ENCODE peak calls at places on chromosomes 12 and 14, in seven cellular contexts. L, S, A, P, C, H and B are unnamed samples.
A peak's percentile ranks its signal among the peaks of the same experiment; 100 is the strongest.

GRCh38 chr12:8664228-8664963 is 1.8 kb upstream of the MFAP5 start:
- DNase-seq in L (no peak), S (no peak), A (no peak), P (no peak), C (no peak), H (no peak), B (no peak)

GRCh38 chr12:53066594-53066978 is 12.6 kb downstream of the SPRYD3 start:
- DNase-seq in L (no peak), S (no peak), A (no peak), P (no peak), C (no peak), H (peak; percentile 83), B (no peak)

GRCh38 chr14:54207991-54208520 is 188.8 kb upstream of the CDKN3 start:
- DNase-seq in L (no peak), S (no peak), A (no peak), P (no peak), C (no peak), H (no peak), B (no peak)

GRCh38 chr12:76738824-76739579 is 24.9 kb upstream of the ZDHHC17 start:
- DNase-seq in L (peak; percentile 56), S (no peak), A (no peak), P (peak; percentile 48), C (no peak), H (no peak), B (no peak)

GRCh38 chr12:98253207-98253606 is 262.2 kb upstream of the TMPO start:
- DNase-seq in L (no peak), S (no peak), A (no peak), P (no peak), C (no peak), H (no peak), B (no peak)

GRCh38 chr12:6647083-6647604 is at the start of gene ACRBP:
- DNase-seq in L (peak; percentile 64), S (peak; percentile 34), A (peak; percentile 50), P (peak; percentile 86), C (no peak), H (peak; percentile 79), B (peak; percentile 14)

GRCh38 chr12:65673291-65673690 is 151.0 kb upstream of the HMGA2 start:
- DNase-seq in L (no peak), S (no peak), A (no peak), P (no peak), C (no peak), H (no peak), B (no peak)

GRCh38 chr12:124217508-124217981 is 77.3 kb upstream of the RFLNA start:
- DNase-seq in L (no peak), S (no peak), A (peak; percentile 35), P (no peak), C (no peak), H (no peak), B (no peak)

GRCh38 chr12:47097276-47097896 is 17.6 kb upstream of the AMIGO2 start:
- DNase-seq in L (no peak), S (peak; percentile 59), A (no peak), P (no peak), C (no peak), H (no peak), B (peak; percentile 62)

GRCh38 chr14:74649673-74650072 is 37.6 kb upstream of the LTBP2 start:
- DNase-seq in L (no peak), S (no peak), A (no peak), P (no peak), C (no peak), H (peak; percentile 20), B (no peak)

GRCh38 chr14:47442206-47442605 is 233.2 kb downstream of the MDGA2 start:
- DNase-seq in L (peak; percentile 93), S (peak; percentile 89), A (peak; percentile 21), P (peak; percentile 80), C (peak; percentile 59), H (no peak), B (no peak)

GRCh38 chr12:65640489-65640901 is 183.8 kb upstream of the HMGA2 start:
- DNase-seq in L (no peak), S (peak; percentile 60), A (no peak), P (no peak), C (no peak), H (no peak), B (peak; percentile 64)

GRCh38 chr14:49280566-49280965 is 305.6 kb downstream of the RPS29 start:
- DNase-seq in L (no peak), S (peak; percentile 74), A (no peak), P (no peak), C (no peak), H (no peak), B (no peak)

GRCh38 chr14:70186826-70187483 is 1.8 kb downstream of the SLC8A3 start:
- DNase-seq in L (no peak), S (no peak), A (no peak), P (peak; percentile 59), C (no peak), H (no peak), B (no peak)

GRCh38 chr12:2289525-2289924 is 236.7 kb downstream of the CACNA1C start:
- DNase-seq in L (no peak), S (no peak), A (no peak), P (no peak), C (no peak), H (no peak), B (no peak)

GRCh38 chr12:57147641-57147944 is 174 bp upstream of the LRP1-AS start:
- DNase-seq in L (peak; percentile 47), S (peak; percentile 68), A (no peak), P (no peak), C (no peak), H (no peak), B (peak; percentile 74)

GRCh38 chr12:27176765-27177164 is 67.3 kb upstream of the STK38L start:
- DNase-seq in L (no peak), S (peak; percentile 66), A (no peak), P (no peak), C (no peak), H (peak; percentile 35), B (peak; percentile 80)

DNA sequence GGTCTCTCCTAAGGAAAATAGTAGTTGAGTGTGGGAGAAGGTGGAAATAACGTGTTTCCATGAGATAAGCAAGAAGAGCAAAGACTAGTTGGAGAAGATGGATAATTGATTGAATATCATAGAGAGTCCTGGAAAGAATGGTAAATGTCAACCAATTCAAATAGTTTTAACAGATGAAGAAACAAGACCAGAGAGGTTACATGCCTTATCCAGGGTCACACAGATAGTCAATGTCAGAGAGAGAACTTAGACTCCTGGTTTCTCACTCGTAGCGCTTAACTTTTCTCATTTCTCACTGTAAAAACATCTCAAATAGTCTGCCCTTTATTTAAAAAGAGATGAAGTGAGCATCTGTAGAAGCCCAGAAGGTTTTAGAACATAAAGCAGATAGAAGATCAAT is 89.5 kb upstream of the ETV6 start:
- DNase-seq in L (no peak), S (no peak), A (no peak), P (no peak), C (no peak), H (no peak), B (no peak)
- H4K8ac ChIP-seq in L (no peak overlapping the region), S (no peak overlapping the region), A (no peak overlapping the region), P (no peak overlapping the region), C (no peak overlapping the region), H (no peak overlapping the region), B (no peak overlapping the region)

GRCh38 chr12:20368653-20369163 is 371 bp downstream of the PDE3A start:
- DNase-seq in L (peak; percentile 68), S (peak; percentile 76), A (peak; percentile 67), P (peak; percentile 57), C (no peak), H (no peak), B (peak; percentile 37)
- H3K27ac ChIP-seq in L (no peak overlapping the region), S (peak overlapping the region; percentile 69), A (peak overlapping the region; percentile 56), P (no peak overlapping the region), C (no peak overlapping the region), H (peak overlapping the region; percentile 66), B (peak overlapping the region; percentile 89)

DNA sequence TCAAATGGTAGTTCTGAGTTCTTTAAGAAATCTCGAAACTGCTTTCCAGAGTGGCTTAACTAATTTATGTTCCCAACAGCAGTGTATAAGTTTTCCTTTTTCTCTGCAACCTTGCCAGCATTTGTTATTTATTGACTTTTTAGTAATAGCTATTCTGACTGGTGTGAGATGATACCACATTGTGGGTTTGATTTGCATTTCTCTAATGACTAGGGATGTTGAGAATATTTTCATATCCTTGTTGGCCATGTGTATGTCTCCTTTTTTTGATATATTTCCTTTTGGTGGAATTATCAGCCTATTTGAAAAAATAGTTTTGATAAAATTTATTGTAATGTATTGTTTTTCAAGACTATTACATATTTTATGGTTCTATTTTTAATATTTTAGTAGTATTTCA is 701.3 kb upstream of the FBXO33 start:
- DNase-seq in L (no peak), S (no peak), A (no peak), P (no peak), C (no peak), H (no peak), B (no peak)
- H4K8ac ChIP-seq in L (no peak overlapping the region), S (no peak overlapping the region), A (no peak overlapping the region), P (no peak overlapping the region), C (no peak overlapping the region), H (no peak overlapping the region), B (no peak overlapping the region)

GRCh38 chr14:58535084-58535483 is 102.7 kb upstream of the DACT1 start:
- DNase-seq in L (no peak), S (peak; percentile 27), A (no peak), P (no peak), C (no peak), H (no peak), B (peak; percentile 12)

GRCh38 chr14:58536975-58537374 is 100.8 kb upstream of the DACT1 start:
- DNase-seq in L (no peak), S (no peak), A (no peak), P (no peak), C (no peak), H (no peak), B (no peak)

DNA sequence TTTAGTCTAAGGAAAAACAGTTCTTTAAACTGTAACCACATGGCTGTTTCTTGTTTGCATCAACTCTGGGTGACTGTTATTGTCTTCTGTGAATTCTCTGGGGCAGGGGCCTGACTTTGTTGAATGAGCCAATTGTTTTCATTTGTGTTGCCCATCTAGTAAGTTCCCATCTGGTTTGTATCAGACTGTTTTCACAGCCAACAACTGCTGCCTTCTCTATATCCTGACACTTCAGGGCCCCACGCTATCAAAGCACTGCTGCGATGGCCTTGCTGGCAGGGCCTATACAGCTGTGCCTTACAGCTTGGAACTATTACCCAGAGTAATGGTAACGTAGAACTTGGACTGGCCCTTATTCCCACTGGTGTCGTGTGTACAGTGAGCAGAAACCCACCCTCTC is 104.3 kb upstream of the DACT1 start:
- DNase-seq in L (peak; percentile 3), S (peak; percentile 60), A (no peak), P (no peak), C (no peak), H (no peak), B (no peak)
- H3K27ac ChIP-seq in L (no peak overlapping the region), S (no peak overlapping the region), A (peak overlapping the region; percentile 52), P (no peak overlapping the region), C (no peak overlapping the region), H (peak overlapping the region; percentile 90), B (no peak overlapping the region)

DNA sequence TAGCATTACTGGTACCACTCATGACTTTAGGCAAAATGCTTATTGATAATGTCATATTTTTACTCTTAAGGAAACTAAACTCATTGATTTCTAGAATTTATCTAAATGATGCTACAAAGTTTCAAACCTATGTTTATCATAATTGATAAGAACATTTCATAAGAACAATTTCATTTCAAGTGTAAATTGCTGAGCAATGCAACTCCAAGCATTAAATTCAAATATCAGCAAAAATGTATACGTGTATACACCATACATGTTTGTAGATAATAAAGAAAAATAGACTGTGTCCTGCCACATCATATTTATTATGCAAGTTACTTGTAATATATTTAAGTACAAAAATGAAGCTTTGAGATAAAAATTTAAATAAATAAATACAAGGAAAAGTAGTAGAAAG is 75.7 kb upstream of the LRIG3 start:
- DNase-seq in L (no peak), S (no peak), A (no peak), P (no peak), C (no peak), H (no peak), B (no peak)
- H4K8ac ChIP-seq in L (no peak overlapping the region), S (no peak overlapping the region), A (no peak overlapping the region), P (no peak overlapping the region), C (no peak overlapping the region), H (no peak overlapping the region), B (no peak overlapping the region)

GRCh38 chr14:100159107-100159864 is at the start of gene DEGS2:
- DNase-seq in L (peak; percentile 43), S (no peak), A (no peak), P (peak; percentile 79), C (no peak), H (peak; percentile 45), B (no peak)
- H3K27ac ChIP-seq in L (no peak within 1 kb of the TSS), S (no peak within 1 kb of the TSS), A (no peak within 1 kb of the TSS), P (no peak within 1 kb of the TSS), C (no peak within 1 kb of the TSS), H (no peak within 1 kb of the TSS), B (no peak within 1 kb of the TSS)